ENCODE peak calls at places on chromosomes 1 and 21, in four cellular contexts. P, W, I and F are unnamed samples.

GRCh38 chr1:236515443-236515958 is 8.3 kb upstream of the LGALS8 start:
- DNase-seq in P (no peak), W (no peak), I (no peak), F (no peak)

GRCh38 chr1:223716302-223716862 is 4.0 kb downstream of the CAPN2 start:
- DNase-seq in W (peak), P (no peak), I (no peak), F (no peak)

GRCh38 chr1:1208713-1209433 is 2.5 kb upstream of the TNFRSF18 start:
- DNase-seq in W (no peak), I (no peak), P (no peak), F (no peak)

GRCh38 chr1:87685366-87686136 is 356.9 kb downstream of the LMO4 start:
- DNase-seq in P (no peak), W (no peak), I (no peak), F (no peak)

GRCh38 chr1:218304281-218305039 is 19.4 kb downstream of the RRP15 start:
- DNase-seq in I (no peak), P (no peak), W (no peak), F (no peak)

GRCh38 chr1:205915354-205915990 is 27.8 kb downstream of the SLC26A9 start:
- DNase-seq in P (no peak), I (no peak), W (no peak), F (no peak)

GRCh38 chr21:24375201-24375600 is 1232.1 kb downstream of the MRPL39 start:
- DNase-seq in W (no peak), I (no peak), P (no peak), F (no peak)

GRCh38 chr1:89460348-89460747 is 64.3 kb upstream of the LRRC8B start:
- DNase-seq in P (no peak), I (no peak), W (no peak), F (no peak)

GRCh38 chr21:35026617-35027557 is 22.2 kb downstream of the RUNX1 start:
- DNase-seq in P (no peak), I (no peak), W (peak), F (no peak)

GRCh38 chr1:81811757-81812371 is 11.1 kb downstream of the ADGRL2 start:
- DNase-seq in P (no peak), W (no peak), I (no peak), F (no peak)
- TF ChIP-seq CTCF in P (peak), W (no peak), I (peak), F (peak)

GRCh38 chr1:24157921-24158481 is 15.1 kb upstream of the IL22RA1 start:
- DNase-seq in P (no peak), W (no peak), I (no peak), F (no peak)
- TF ChIP-seq CTCF in P (peak), W (no peak), I (no peak), F (no peak)

GRCh38 chr1:225770586-225771248 is 6.9 kb upstream of the SRP9 start:
- DNase-seq in W (no peak), P (no peak), I (no peak), F (no peak)
- TF ChIP-seq CTCF in W (no peak), P (no peak), I (no peak), F (no peak)

DNA sequence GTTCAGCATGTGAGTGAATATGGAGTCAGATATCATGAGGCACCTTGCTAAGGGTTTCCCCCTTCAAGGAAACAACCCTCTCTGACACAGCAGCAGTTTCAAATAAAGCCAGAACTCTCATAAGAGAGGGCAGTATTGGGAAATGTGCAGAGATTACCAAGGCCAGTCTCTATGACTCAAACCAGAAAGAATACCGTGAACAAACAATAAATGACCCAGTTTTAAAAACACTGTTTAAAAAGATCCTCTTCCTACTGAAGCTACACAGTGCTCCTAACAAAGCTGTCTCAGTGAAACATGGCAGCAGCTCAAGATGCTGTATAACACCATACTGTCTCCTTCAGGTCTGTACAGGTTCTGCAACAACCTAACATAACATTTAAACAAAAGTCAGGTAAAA is 102.6 kb downstream of the KIAA0319L start:
- DNase-seq in I (no peak), P (peak), W (no peak), F (no peak)
- TF ChIP-seq CTCF in I (no peak), P (peak), W (no peak), F (no peak)

GRCh38 chr21:41957991-41958766 is 4.4 kb upstream of the C2CD2 start:
- DNase-seq in P (peak), I (peak), W (no peak), F (no peak)
- TF ChIP-seq CTCF in P (peak), I (peak), W (no peak), F (peak)

GRCh38 chr1:30984167-30984870 is 75.8 kb upstream of the SDC3 start:
- DNase-seq in I (no peak), P (no peak), W (no peak), F (no peak)

GRCh38 chr1:30984991-30985503 is 76.5 kb upstream of the SDC3 start:
- DNase-seq in P (no peak), I (no peak), W (no peak), F (no peak)

GRCh38 chr1:30981172-30981571 is 72.6 kb upstream of the SDC3 start:
- DNase-seq in W (no peak), I (no peak), P (no peak), F (no peak)

GRCh38 chr1:30982431-30982830 is 73.9 kb upstream of the SDC3 start:
- DNase-seq in W (no peak), P (no peak), I (no peak), F (no peak)

GRCh38 chr1:30982937-30983336 is 74.4 kb upstream of the SDC3 start:
- DNase-seq in I (no peak), W (no peak), P (no peak), F (no peak)
- TF ChIP-seq CTCF in I (peak), W (no peak), P (peak), F (no peak)

DNA sequence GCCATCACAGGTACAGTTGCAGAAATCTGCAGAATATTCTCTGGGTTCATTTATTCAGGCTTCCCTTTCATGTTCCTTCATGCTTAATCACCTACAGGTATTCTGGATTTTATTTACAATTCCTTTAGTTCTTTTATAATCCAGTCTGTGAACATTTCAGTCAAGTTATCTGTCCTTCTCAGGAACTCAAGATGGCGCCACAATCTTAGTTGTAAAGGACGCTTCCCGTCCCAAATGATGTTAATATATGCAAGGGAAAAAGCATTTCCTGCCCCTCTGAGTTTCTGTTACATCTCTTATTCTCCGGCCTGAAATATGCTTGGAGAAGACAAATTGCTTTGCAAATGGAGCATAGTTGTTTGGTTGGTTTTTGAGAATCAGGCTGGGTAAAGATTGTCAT is 19.3 kb downstream of the F3 start:
- DNase-seq in P (no peak), W (no peak), I (no peak), F (no peak)
- TF ChIP-seq CTCF in P (peak), W (no peak), I (peak), F (peak)